ENCODE peak calls at places on chromosomes 5 and 9, in four cellular contexts. I is H1, M is HepG2, T is GM12891. U is an unnamed sample.

GRCh38 chr5:10520716-10521115 is 43.2 kb upstream of the ANKRD33B start:
- DNase-seq in M (no peak), I (no peak), T (no peak), U (no peak)

GRCh38 chr9:136665111-136665703 is 2.5 kb downstream of the EGFL7 start:
- DNase-seq in I (no peak), T (peak), M (no peak), U (peak)

GRCh38 chr5:11760940-11761603 is 143.2 kb downstream of the CTNND2 start:
- DNase-seq in I (no peak), M (no peak), T (no peak), U (no peak)

GRCh38 chr5:103364074-103364473 is 105.5 kb downstream of the MACIR start:
- DNase-seq in T (no peak), I (no peak), M (no peak), U (no peak)

GRCh38 chr9:129704797-129705196 is 39.4 kb downstream of the PRRX2 start:
- DNase-seq in T (no peak), M (no peak), I (no peak), U (no peak)

GRCh38 chr9:124537926-124538325 is 30.7 kb upstream of the NR5A1 start:
- DNase-seq in T (no peak), M (no peak), I (no peak), U (no peak)

GRCh38 chr5:181190711-181191525 is 14.1 kb downstream of the TRIM7 start:
- DNase-seq in I (no peak), M (no peak), T (no peak), U (no peak)

GRCh38 chr5:105581988-105582690 is 2019.5 kb upstream of the NUDT12 start:
- DNase-seq in T (no peak), M (no peak), I (no peak), U (no peak)

GRCh38 chr5:105794578-105794977 is 1876.2 kb downstream of the EFNA5 start:
- DNase-seq in T (no peak), M (no peak), I (no peak), U (no peak)

GRCh38 chr9:21385131-21385665 is at the start of gene IFNA2:
- DNase-seq in I (no peak), M (no peak), T (no peak), U (no peak)

GRCh38 chr5:72622152-72622760 is 115.0 kb upstream of the ZNF366 start:
- DNase-seq in I (no peak), M (no peak), T (no peak), U (no peak)

DNA sequence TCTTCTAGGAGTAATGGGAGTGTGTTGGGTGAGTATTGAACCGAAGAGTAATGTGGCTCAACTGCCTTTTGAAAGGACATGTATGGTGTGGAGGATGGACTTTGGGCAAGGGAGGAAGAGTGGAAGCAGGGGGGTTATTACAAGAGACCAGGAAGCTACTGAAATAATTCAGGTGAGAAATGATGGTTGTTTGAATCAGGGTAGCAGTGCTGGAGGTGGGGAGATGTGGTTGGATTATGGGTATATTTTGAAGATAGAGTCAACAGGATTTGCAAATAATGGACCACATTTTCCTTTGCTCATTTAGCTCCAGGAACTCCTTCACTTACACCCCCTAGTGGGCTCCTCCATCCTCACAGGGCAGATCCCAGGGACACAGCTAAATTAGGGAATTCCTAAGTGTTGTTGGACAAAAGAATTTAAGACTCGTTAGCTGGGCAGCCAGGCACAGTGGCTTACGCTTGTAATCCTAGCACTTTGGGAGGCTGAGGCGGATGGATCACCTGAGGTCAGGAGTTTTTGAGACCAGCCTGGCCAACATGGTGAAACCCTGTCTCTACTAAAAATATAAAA is 1.2 kb upstream of the SLC4A9 start:
- DNase-seq in T (no peak), I (no peak), M (peak), U (no peak)
- TF ChIP-seq TAF1 in T (no peak), I (no peak), M (no peak), U (no peak)

GRCh38 chr9:112174223-112174964 is 703 bp downstream of the SUSD1 start:
- DNase-seq in I (no peak), M (peak), T (peak), U (peak)
- TF ChIP-seq POLR2A in I (no peak), M (no peak), T (no peak), U (no peak)

DNA sequence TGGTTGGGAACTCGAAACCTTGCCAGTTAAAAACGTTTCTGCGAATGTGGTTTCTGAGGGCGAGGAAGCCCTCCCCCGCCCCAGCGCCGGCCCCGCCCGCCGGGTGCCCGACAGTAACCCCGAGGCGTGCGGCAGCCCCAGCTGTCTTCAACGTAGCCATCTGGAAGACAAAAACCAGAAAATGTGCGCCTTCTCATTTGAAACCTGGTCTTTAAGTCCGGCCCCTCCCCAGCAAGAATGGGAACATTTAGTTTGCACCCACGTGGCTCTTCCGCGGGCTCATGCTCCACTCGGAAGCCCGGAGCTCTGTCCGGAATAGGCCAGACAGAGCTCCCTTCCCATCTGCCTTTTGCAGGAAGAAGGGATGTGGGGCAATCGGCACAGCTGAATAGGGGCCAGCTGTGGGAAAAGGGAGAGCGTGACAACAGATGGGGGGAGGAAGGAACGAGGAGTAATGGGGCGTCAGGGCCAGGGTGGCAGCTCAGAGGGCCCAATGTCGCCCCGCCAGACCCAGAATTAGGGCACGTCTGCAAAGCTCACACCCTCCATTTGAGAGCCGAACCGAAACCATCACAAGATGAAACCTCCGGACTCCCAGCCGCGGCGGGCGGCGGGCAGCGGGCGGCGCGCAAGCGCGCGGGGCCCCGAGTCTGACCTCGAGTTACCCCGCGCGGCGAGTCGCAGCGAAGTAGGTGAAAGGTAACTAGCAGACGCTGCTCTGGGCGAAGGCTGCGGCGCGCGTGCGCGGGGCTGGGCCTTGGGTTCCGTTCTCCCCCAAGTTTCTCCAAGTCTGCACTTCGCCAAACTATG is 63.4 kb upstream of the ABCA1 start:
- DNase-seq in M (peak), T (peak), I (no peak), U (peak)
- TF ChIP-seq POLR2AphosphoS5 in M (no peak), T (no peak), I (peak), U (no peak)

GRCh38 chr5:178108446-178108845 is 4.9 kb upstream of the N4BP3 start:
- DNase-seq in T (no peak), I (no peak), M (no peak), U (no peak)

GRCh38 chr5:178107889-178108288 is 5.4 kb upstream of the N4BP3 start:
- DNase-seq in T (no peak), I (no peak), M (no peak), U (no peak)

GRCh38 chr5:178104492-178104891 is 8.8 kb upstream of the N4BP3 start:
- DNase-seq in I (no peak), T (no peak), M (no peak), U (no peak)

GRCh38 chr5:178106556-178107239 is 6.6 kb upstream of the N4BP3 start:
- DNase-seq in I (no peak), M (no peak), T (no peak), U (no peak)

DNA sequence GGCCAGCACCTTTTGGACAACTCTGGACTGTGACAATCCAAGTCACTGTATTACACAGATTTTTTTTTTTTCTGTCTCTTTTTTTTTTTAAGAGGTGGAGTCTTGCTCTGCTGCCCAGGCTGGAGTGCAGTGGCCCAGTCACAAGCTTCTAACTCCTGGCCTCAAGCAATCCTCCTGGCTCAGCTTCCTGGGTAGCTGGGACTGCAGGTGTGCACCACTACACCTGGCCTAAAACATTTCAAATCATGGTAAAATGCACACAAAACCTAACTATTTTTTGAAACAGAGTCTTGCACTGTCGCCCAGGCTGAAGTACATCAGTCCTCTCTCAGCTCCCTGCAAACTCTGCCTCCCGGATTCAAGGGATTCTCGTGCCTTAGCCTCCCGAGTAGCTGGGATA is 7.2 kb upstream of the N4BP3 start:
- DNase-seq in T (no peak), M (no peak), I (no peak), U (no peak)
- TF ChIP-seq TAF1 in T (no peak), M (no peak), I (no peak), U (no peak)

DNA sequence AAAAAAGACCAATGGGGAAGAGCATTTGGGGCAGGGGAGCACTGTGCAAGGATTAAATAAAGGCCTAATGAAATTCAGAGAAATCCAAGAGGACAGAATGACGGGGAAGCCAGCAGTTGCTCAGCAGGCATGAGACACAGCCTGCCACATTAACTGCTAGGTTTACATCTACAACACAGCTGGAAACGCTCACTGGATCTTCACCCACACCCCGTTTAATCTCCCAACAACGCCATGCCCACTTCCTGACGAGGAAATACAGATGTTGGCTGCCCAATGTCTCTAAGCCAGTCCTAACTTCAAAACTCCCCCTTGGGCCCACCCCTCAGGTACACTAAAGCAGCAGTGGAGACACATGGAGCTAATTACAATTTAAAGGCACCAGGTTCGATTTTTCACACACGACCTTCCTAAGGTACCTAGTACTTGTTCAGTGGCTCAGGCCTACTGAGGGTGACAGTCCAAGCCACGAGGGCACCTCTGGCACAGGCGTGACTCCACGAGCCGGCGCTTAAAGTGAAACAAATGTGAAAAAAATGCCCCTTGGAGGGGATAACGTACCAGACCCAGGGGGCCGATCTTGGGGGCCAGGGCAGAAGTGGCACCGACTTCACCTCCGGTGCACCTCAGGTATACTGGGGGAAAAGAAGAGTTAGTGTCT is 906 bp downstream of the RPL12 start:
- DNase-seq in I (no peak), M (no peak), T (no peak), U (no peak)
- TF ChIP-seq POLR2A in I (no peak), M (peak), T (no peak), U (no peak)

GRCh38 chr5:134143964-134144941 is 29.8 kb downstream of the TCF7 start:
- DNase-seq in T (no peak), I (no peak), M (no peak), U (no peak)
- TF ChIP-seq POLR2AphosphoS5 in T (peak), I (no peak), M (no peak), U (no peak)

DNA sequence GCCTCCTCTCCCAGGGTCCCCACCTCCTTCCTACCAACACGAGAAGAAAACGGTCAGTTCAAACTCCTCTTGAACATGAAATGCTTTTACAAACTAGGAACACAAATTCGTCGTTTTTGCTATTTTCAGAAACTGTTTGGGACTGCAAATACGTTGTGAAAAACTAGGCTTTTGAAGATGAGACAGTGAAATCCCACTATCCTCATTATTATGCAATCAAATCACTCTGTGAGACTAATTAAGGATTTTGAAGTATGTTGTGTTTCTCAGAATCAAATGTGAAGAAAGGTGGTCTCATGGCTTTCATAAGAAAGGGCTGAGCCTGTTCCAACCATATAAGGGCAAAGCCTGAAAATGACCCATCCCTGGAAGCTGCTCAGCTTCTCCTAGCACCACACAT is 33.2 kb downstream of the CDH6 start:
- DNase-seq in I (no peak), M (no peak), T (no peak), U (no peak)
- TF ChIP-seq TAF1 in I (no peak), M (no peak), T (no peak), U (no peak)

GRCh38 chr5:76729373-76730290 is 13.7 kb downstream of the F2R start:
- DNase-seq in M (no peak), T (no peak), I (no peak), U (no peak)

GRCh38 chr5:76723266-76723665 is 7.3 kb downstream of the F2R start:
- DNase-seq in M (no peak), I (no peak), T (no peak), U (no peak)

GRCh38 chr5:76728965-76729364 is 13.0 kb downstream of the F2R start:
- DNase-seq in M (no peak), I (no peak), T (no peak), U (no peak)

GRCh38 chr5:76720988-76721569 is 5.2 kb downstream of the F2R start:
- DNase-seq in T (no peak), I (no peak), M (no peak), U (no peak)

DNA sequence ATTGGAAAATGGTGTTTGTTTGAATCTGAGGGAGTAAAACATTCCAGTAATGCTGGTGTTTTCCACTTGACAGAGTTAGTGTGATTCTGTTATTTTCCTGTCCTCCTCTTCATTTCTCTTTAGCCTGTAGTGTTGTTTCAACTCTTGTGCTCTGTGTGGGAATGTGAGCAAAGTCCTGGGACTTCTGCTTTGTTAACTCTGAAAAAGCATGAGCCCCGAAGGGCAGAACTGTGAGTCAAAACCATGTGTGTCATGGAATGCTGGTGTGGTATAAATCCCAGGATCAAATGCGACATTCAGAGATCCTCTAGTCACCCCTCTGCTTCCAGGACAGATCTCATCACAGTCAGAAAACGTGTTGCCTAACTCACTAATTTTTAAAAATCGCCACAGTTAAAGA is 8.9 kb downstream of the F2R start:
- DNase-seq in I (no peak), M (peak), T (no peak), U (no peak)
- TF ChIP-seq POLR2A in I (no peak), M (no peak), T (no peak), U (no peak)

U was measured in GM12892.